ENCODE peak calls at places on chromosomes 6 and 20, in eight cellular contexts. A is AG04449; K is kidney epithelial cell; U is WERI-Rb-1; V is cardiac muscle cell; H is HCT116; N is CD8-positive, alpha-beta T cell; W is HL-60. J is an unnamed sample.

GRCh38 chr20:13231031-13231752 is 10.1 kb downstream of the ISM1 start:
- DNase-seq in A (peak), K (peak), U (no peak), V (no peak), H (no peak), N (no peak), W (no peak), J (no peak)

GRCh38 chr20:23118766-23119165 is 32.6 kb upstream of the CD93 start:
- DNase-seq in A (no peak), K (no peak), U (no peak), V (no peak), H (no peak), N (no peak), W (no peak), J (no peak)

GRCh38 chr6:22784611-22785010 is 215.2 kb downstream of the HDGFL1 start:
- DNase-seq in A (no peak), K (no peak), U (no peak), V (peak), H (no peak), N (no peak), W (no peak), J (no peak)

GRCh38 chr6:127206531-127207065 is 60.1 kb upstream of the RNF146 start:
- DNase-seq in A (no peak), K (no peak), U (no peak), V (no peak), H (no peak), N (no peak), W (no peak), J (no peak)

GRCh38 chr6:57173056-57173885 is 1.1 kb downstream of the BAG2 start:
- DNase-seq in A (no peak), K (no peak), U (peak), V (peak), H (no peak), N (peak), W (peak), J (peak)

GRCh38 chr6:143450453-143451362 is at the start of the genes ADAT2 and PEX3:
- DNase-seq in A (peak), K (peak), U (peak), V (peak), H (peak), N (peak), W (peak), J (peak)

GRCh38 chr6:80464901-80465300 is 358.4 kb downstream of the BCKDHB start:
- DNase-seq in A (no peak), K (no peak), U (no peak), V (no peak), H (no peak), N (no peak), W (no peak), J (no peak)

GRCh38 chr6:45946887-45947286 is 68.8 kb downstream of the CLIC5 start:
- DNase-seq in A (no peak), K (no peak), U (no peak), V (no peak), H (no peak), N (no peak), W (no peak), J (no peak)

GRCh38 chr20:36342316-36342715 is 36.2 kb downstream of the DLGAP4 start:
- DNase-seq in A (no peak), K (no peak), U (no peak), V (no peak), H (no peak), N (no peak), W (no peak), J (no peak)

GRCh38 chr6:27605401-27606342 is 132.8 kb upstream of the ZNF184 start:
- DNase-seq in A (no peak), K (peak), U (no peak), V (peak), H (peak), N (no peak), W (no peak), J (peak)

GRCh38 chr6:27601668-27602254 is 128.9 kb upstream of the ZNF184 start:
- DNase-seq in A (no peak), K (no peak), U (no peak), V (peak), H (no peak), N (no peak), W (no peak), J (peak)

GRCh38 chr6:27604986-27605385 is 132.1 kb upstream of the ZNF184 start:
- DNase-seq in A (no peak), K (no peak), U (no peak), V (no peak), H (no peak), N (no peak), W (no peak), J (peak)

DNA sequence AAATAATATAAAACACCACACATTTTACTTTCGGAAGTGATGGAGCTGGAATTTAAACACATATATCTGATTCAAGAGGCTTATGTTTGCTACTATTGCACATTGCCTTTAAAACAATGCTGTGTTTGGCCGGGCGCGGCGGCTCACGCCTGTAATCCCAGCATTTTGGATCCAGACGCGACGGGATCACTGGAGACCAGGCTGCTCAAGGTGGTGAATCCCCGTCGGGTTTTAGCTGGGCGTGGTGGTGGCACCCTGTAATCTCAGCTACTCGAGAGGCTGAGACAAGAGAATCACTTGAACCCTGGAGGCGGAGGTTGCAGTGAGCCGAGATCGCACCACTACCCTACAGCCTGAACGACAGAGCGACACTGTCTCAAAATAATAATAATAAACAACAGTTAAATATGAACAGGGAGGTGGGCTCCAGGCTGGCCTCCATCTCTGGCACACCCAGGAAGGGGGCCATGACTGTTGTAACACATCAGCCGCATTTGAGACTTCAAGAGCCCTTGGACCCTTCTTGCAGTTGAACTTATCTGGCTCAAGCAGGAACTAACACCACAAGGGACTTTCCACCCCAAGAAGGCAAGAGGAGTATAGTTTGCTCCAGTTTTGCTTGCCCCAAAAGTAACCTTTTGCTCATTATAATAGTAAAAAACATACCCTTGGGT is 127.1 kb upstream of the ZNF184 start:
- DNase-seq in A (no peak), K (no peak), U (no peak), V (no peak), H (no peak), N (no peak), W (no peak), J (peak)
- H3K4me3 ChIP-seq in A (no peak), K (no peak), U (no peak), V (no peak), H (peak), N (no peak), W (no peak), J (no peak)

GRCh38 chr6:781350-781961 is 88.5 kb upstream of the EXOC2 start:
- DNase-seq in A (no peak), K (no peak), U (peak), V (no peak), H (no peak), N (no peak), W (no peak), J (no peak)

GRCh38 chr6:782141-782540 is 89.2 kb upstream of the EXOC2 start:
- DNase-seq in A (no peak), K (no peak), U (no peak), V (no peak), H (no peak), N (no peak), W (no peak), J (no peak)

GRCh38 chr6:783966-784365 is 91.0 kb upstream of the EXOC2 start:
- DNase-seq in A (no peak), K (no peak), U (no peak), V (no peak), H (no peak), N (no peak), W (no peak), J (no peak)

GRCh38 chr6:788058-788457 is 95.1 kb upstream of the EXOC2 start:
- DNase-seq in A (no peak), K (no peak), U (no peak), V (no peak), H (no peak), N (no peak), W (peak), J (no peak)

DNA sequence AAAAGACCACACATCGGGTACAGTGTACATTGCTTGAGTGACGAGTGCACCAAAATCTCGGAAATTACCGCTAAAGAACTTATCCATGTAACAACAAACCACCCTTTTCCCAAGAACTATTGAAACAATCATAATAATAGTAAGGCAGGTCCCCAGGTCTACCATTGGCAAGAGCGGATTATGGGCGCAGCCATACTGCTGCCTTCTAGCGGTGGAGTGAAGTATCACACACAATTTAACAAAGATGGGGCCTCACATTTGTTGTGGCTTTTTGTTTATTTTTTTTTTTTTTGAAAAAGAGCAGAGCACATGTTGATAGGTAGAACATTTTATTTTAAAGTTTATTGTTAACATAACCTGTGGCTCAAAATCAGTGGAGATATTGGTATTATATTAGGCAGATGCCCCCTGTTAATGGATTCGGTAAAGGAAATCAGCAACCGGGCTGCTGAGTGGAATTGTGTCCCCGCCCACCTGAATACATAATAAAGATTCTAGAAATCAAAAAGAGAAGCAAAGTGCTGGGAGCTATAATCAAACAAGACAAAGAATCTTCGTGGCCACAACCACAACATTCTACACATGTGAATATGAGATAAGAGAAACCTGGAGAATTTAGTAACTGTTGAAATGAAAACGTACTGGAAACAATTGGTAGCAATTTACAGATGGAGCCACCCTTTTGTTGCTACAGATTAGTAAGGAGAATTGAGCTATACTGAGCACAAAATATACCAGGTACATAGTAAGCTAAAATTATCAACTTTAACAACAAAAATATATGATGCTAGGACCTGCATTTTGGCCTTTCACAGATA is 94.2 kb upstream of the EXOC2 start:
- DNase-seq in A (no peak), K (no peak), U (peak), V (peak), H (peak), N (no peak), W (peak), J (peak)
- TF ChIP-seq CTCF in A (peak), K (peak), U (peak), V (peak), H (peak), N (peak), W (peak), J (peak)

DNA sequence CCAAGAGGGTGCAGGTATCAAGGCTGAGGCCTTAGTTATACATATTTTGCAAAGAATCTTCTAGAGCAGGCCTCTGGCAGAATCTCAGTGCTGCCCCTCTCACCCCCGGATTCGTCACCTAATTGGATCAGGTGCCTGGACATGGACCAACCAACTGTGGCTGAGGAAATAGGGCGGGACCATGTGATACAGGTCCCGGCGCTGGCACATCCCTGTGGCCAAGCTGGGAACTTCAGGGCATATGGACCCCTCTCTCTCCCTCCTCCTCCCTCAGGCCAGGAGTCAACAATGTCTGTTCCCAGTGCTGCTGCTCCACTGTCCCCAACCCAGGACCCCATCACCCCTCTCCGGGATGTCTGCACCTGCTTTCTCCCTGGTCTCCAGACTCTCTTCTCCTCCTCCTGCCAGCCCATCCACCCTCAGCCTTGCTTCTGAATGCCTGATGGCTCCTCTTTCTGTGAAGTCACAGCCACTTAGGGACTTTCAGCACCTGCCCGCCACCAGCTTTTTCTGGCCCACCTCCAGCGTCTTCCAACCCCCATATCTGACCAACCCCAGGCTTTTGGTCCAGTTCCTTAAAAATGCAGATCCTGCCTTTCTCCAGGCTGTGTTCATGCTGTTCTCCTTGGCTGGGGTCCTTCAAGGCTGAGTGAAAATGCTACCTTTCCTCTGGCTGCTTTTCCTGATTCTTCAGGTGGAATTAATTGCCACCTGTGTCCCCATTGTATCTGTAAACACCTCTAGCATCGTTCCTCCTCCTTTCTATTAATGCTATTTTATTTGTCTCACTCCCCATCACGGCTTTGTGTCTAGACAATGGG is 19.0 kb upstream of the MLN start:
- DNase-seq in A (no peak), K (no peak), U (peak), V (peak), H (peak), N (no peak), W (no peak), J (peak)
- H3K4me3 ChIP-seq in A (no peak), K (no peak), U (no peak), V (no peak), H (no peak), N (no peak), W (no peak), J (no peak)

GRCh38 chr6:19209202-19209601 is 628.0 kb upstream of the ID4 start:
- DNase-seq in A (no peak), K (no peak), U (no peak), V (no peak), H (no peak), N (no peak), W (no peak), J (no peak)

GRCh38 chr6:19205076-19205475 is 632.1 kb upstream of the ID4 start:
- DNase-seq in A (no peak), K (no peak), U (no peak), V (no peak), H (no peak), N (no peak), W (no peak), J (no peak)

GRCh38 chr6:19204445-19204844 is 632.7 kb upstream of the ID4 start:
- DNase-seq in A (no peak), K (no peak), U (no peak), V (no peak), H (no peak), N (no peak), W (no peak), J (no peak)
- TF ChIP-seq CTCF in A (no peak), K (peak), U (peak), V (no peak), H (no peak), N (no peak), W (no peak), J (no peak)

DNA sequence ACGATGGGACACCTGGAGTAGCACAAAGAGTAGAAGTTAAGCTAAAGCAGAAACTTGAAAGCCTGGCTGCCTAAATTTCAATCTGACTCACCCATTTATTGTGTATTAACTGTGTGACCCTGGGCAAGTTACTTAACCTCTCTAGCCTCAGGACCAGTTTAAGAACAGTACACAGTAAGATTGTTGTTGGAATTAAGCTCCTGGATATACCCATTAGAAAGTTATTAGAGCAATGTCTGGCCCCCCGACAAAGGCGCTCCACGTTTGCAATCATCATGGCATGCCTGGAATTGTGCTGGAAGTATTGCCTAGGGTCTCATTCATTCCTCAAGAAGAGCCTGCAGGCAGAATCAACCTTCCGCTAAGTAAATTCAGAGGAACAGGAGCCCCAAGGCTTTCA is 1.4 kb downstream of the SDC4 start:
- DNase-seq in A (no peak), K (no peak), U (no peak), V (no peak), H (no peak), N (no peak), W (no peak), J (no peak)
- H3K4me3 ChIP-seq in A (peak), K (peak), U (peak), V (peak), H (peak), N (no peak), W (no peak), J (no peak)

GRCh38 chr6:167115054-167115453 is 7.8 kb upstream of the CCR6 start:
- DNase-seq in A (no peak), K (no peak), U (peak), V (no peak), H (no peak), N (no peak), W (no peak), J (no peak)
- TF ChIP-seq CTCF in A (no peak), K (no peak), U (peak), V (peak), H (no peak), N (no peak), W (no peak), J (peak)

DNA sequence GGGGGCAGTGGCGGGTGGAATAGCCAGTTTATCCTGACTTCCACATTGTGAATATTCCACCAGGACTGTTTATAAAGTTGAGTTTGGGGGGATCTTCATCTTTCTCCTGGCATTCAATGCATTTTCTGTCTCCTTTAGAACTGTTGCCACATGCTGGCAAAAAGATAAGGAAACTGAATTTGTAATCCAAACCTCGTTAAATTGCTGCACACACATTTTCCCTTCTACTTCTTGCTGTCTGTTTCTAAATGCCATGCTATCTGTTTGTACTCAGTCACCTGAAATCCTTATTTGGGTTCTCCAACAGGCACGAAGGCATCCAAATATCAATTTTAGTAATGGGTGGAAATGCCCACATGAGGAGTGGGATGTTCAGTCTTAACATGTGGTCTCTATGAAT is 180.2 kb upstream of the CCN2 start:
- DNase-seq in A (no peak), K (no peak), U (no peak), V (no peak), H (no peak), N (no peak), W (no peak), J (no peak)
- H3K4me3 ChIP-seq in A (no peak), K (no peak), U (no peak), V (no peak), H (no peak), N (no peak), W (no peak), J (no peak)

DNA sequence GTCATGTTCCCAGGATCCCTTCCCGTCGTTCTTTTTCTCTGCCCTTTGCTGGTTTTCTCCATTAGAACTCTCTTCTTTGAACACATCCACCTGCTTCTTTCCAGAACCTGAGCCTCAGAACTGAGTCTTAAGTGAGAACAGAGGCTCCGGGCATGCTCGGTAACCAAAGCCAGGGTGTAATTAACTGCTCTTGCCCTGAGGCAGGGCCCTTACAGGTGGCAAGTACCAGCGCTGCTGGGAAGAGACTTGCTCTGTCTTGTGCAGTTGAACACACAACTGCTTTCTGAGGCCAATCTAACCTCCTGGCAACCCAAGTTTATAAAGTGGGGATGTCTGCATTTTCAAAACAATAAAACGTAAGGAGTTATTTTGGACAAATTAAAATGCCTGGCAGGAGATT is 12.3 kb upstream of the DEK start:
- DNase-seq in A (no peak), K (no peak), U (peak), V (no peak), H (no peak), N (no peak), W (no peak), J (no peak)
- TF ChIP-seq CTCF in A (no peak), K (no peak), U (no peak), V (no peak), H (no peak), N (no peak), W (no peak), J (no peak)

DNA sequence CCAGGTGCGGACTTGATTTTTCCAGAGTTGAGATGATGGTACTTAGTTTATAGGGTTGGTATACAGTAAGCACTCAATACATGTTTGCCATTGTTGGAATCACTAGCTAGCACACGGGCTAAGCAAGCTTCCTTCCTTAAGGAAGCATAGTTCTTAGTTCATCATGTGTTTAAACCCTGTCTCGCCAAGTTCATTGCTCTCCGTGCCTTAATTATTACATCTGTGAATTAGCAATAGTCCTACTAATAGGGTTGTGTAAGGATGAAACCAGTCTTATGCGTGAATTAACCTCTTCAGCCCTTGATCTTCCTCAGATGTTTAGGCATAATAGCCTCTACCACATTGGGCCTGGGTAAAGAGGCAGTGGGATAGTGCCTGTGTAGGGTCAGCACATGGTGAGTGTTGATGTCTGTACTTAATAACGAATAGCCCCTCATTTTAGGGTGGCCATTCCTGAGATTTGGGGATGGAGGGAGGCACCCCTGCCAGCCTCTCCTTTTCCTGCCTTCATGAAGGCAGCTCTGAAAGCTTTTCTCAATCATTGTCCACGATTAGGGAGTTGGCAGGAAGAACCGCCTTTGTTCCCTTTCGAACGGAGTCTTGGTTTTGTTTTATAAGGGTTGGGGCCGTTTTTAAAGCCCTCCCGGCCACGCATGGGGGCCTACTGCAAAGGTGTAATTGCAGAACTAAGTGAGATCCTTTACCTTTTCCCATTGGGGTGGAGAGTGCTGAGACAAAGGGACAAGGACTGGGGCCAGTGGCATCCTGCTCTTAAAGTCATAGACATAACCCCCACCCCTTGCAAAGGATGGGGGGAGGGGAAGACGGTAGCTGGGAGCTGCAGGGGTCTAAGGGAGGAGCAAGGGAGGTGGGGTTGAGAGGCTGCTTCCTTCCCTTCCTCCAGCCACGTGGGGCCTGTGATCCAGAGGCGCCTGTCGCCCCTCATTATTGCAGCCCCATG is 2.1 kb downstream of the DNMT3B start:
- DNase-seq in A (no peak), K (no peak), U (no peak), V (no peak), H (no peak), N (no peak), W (no peak), J (no peak)
- H3K4me3 ChIP-seq in A (peak), K (peak), U (no peak), V (peak), H (peak), N (no peak), W (no peak), J (no peak)